ENCODE peak calls at places on chromosomes 16 and 17, in four cellular contexts. D is transverse colon, X is A549, Q is stomach. A is an unnamed sample. For H3K4me1, the result is how much of the 10 kb centered on the place peaks cover.

GRCh38 chr17:18224053-18224427 is 1.4 kb upstream of the LLGL1 start:
- DNase-seq in D (no peak), X (no peak), Q (no peak), A (no peak)

GRCh38 chr17:80465316-80465974 is 11.0 kb downstream of the NPTX1 start:
- DNase-seq in D (no peak), X (no peak), Q (no peak), A (no peak)

GRCh38 chr16:86951831-86952598 is 365.2 kb downstream of the C16orf95 start:
- DNase-seq in D (no peak), X (peak), Q (no peak), A (no peak)

GRCh38 chr17:38541281-38541680 is 64.5 kb downstream of the SRCIN1 start:
- DNase-seq in D (no peak), X (no peak), Q (no peak), A (no peak)

GRCh38 chr17:8120520-8121443 is 2.5 kb upstream of the ALOXE3 start:
- DNase-seq in D (peak), X (peak), Q (peak), A (peak)

GRCh38 chr16:17836868-17837602 is 366.3 kb upstream of the XYLT1 start:
- DNase-seq in D (no peak), X (peak), Q (no peak), A (no peak)

GRCh38 chr17:59400858-59401257 is 69.4 kb downstream of the YPEL2 start:
- DNase-seq in D (no peak), X (no peak), Q (no peak), A (no peak)

GRCh38 chr17:38442548-38442947 is 14.3 kb downstream of the ARHGAP23 start:
- DNase-seq in D (no peak), X (no peak), Q (no peak), A (peak)

GRCh38 chr16:20851601-20852000 is 45.3 kb downstream of the REXO5 start:
- DNase-seq in D (peak), X (peak), Q (peak), A (peak)

GRCh38 chr17:28031174-28031573 is 11.3 kb upstream of the NLK start:
- DNase-seq in D (no peak), X (no peak), Q (no peak), A (no peak)

GRCh38 chr16:53695070-53695469 is 8.6 kb downstream of the RPGRIP1L start:
- DNase-seq in D (no peak), X (no peak), Q (no peak), A (no peak)

GRCh38 chr17:9211133-9211765 is 189.9 kb downstream of the NTN1 start:
- DNase-seq in D (no peak), X (no peak), Q (no peak), A (peak)

GRCh38 chr16:82633964-82634600 is 7.3 kb downstream of the CDH13 start:
- DNase-seq in D (peak), X (no peak), Q (no peak), A (no peak)

GRCh38 chr17:50044483-50044882 is 11.4 kb upstream of the ITGA3 start:
- DNase-seq in D (no peak), X (no peak), Q (no peak), A (no peak)

DNA sequence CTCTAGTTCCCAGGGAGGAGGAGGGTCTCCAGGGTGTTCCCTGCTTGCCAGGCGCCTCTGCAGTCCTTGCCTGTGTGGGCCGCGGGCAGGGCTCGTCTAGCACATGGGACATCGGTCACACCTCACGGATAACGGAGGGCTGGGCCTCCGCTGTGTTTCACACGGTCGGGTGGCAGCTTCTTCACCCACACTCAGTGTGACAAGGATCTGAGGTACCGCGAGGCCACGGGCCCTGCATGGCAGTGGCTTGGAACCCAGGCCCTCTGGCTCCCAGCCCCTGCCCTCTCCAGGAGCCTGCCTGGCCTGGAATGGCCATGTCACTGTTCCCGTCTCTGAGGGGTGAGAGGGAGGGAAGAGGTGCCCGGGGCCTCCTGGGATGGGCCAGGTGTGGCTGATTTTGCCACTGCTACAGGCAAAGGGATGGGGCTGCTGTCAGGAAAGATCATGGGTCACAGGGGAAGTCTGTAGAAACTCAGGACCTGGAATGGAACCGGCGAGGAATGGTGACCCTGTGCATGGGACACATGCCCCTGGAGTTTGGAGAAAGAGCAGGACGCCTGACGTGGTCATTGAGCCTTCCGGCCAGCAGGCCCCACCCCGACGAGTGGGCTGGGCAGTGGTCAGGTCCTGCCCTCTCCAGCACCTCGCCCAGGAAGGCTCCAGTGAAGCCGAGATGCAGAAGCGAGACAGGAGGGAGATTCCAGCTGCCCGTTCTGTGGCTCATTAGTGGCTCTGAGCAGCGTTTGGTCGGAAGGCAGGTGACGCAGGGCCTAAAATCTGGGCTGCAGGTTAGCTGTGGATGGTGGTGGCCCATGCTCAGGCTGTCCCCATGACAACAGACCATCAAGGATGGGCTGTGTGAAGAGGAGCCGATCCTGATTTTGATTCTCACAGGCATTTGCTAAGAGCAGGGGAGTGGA is 76.5 kb upstream of the GSE1 start:
- DNase-seq in D (no peak), X (no peak), Q (no peak), A (peak)
- H3K4me3 ChIP-seq in D (no peak), X (no peak), Q (no peak), A (no peak)

GRCh38 chr16:72721981-72722380 is 325.9 kb downstream of the ZFHX3 start:
- DNase-seq in D (no peak), X (no peak), Q (no peak), A (no peak)
- TF ChIP-seq POLR2A in D (no peak), X (no peak), Q (no peak), A (no peak)

GRCh38 chr17:16381496-16381820 is 567 bp downstream of the UBB start:
- DNase-seq in D (no peak), X (no peak), Q (no peak), A (no peak)

GRCh38 chr17:16379654-16380053 is 1.2 kb upstream of the UBB start:
- DNase-seq in D (no peak), X (no peak), Q (no peak), A (no peak)

GRCh38 chr17:16380640-16381495 is at the start of gene UBB:
- DNase-seq in D (peak), X (peak), Q (peak), A (peak)

GRCh38 chr17:16384557-16384956 is 3.7 kb downstream of the UBB start:
- DNase-seq in D (no peak), X (no peak), Q (no peak), A (no peak)

GRCh38 chr17:16383216-16383615 is 2.3 kb downstream of the UBB start:
- DNase-seq in D (no peak), X (no peak), Q (no peak), A (no peak)
- H3K4me1 ChIP-seq in D (under half), X (under half), Q (under half), A (under half)

DNA sequence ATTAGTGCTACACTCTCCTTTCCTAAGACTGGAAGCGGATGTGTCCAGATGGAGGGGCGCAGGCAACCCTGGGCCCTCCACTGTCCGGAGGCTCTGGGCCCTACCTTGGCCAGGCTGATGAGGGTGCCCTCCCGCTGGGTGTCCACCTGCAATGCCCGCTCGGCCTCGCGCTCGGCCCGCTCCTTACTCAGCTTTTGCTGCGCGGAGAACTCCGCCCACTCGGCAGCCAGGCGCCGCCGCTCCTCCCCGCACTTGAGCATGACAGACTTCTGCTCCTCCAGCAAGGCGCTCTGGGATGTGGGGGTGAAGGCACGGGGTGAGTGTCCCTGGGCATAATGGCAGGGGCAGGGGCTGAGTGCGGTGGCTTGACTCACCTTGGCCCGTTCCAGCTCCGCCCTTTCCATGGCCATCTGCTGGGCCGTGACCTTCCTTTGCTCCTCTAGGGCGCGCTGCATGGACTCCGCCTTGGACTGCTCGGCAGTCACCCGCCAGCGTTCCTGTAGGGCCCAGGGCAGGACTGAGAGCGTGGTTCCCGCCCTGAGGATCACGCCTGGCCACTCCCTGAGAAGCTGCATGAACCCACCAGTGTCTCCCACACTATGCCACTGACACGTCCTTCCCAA is 10.1 kb upstream of the MRPL38 start:
- DNase-seq in D (no peak), X (no peak), Q (no peak), A (no peak)
- H3K4me3 ChIP-seq in D (no peak), X (no peak), Q (no peak), A (no peak)

DNA sequence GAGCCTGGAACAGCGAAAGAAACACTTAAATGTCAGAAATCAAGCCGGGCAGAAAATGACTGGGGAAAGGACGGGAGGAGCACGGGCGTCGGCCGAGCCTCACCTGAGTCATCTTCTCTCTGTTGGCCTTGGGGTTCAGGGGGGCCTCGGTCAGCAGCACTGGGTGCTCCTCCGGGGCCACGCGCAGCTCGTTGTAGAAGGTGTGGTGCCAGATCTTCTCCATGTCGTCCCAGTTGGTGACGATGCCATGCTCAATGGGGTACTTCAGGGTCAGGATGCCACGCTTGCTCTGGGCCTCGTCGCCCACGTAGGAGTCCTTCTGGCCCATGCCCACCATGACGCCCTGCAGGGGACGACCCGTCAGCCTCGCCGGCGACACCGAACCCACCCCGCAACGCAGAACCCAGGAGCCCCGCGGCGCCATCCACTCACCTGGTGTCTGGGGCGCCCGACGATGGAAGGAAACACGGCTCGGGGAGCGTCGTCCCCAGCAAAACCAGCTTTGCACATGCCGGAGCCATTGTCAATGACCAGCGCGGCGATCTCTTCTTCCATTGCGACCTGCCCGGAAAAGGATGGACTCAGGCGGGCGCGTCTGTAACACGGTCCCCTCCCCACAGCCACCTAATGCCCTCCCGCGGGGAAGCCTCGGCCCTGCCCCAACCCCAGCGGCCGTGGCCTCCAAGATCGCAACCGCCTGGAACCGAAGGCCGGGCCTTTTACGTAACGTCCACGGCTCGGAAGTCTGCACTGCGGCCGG is 619 bp downstream of the ACTG1 start:
- DNase-seq in D (no peak), X (peak), Q (no peak), A (peak)
- TF ChIP-seq POLR2A in D (no peak), X (peak), Q (no peak), A (no peak)

DNA sequence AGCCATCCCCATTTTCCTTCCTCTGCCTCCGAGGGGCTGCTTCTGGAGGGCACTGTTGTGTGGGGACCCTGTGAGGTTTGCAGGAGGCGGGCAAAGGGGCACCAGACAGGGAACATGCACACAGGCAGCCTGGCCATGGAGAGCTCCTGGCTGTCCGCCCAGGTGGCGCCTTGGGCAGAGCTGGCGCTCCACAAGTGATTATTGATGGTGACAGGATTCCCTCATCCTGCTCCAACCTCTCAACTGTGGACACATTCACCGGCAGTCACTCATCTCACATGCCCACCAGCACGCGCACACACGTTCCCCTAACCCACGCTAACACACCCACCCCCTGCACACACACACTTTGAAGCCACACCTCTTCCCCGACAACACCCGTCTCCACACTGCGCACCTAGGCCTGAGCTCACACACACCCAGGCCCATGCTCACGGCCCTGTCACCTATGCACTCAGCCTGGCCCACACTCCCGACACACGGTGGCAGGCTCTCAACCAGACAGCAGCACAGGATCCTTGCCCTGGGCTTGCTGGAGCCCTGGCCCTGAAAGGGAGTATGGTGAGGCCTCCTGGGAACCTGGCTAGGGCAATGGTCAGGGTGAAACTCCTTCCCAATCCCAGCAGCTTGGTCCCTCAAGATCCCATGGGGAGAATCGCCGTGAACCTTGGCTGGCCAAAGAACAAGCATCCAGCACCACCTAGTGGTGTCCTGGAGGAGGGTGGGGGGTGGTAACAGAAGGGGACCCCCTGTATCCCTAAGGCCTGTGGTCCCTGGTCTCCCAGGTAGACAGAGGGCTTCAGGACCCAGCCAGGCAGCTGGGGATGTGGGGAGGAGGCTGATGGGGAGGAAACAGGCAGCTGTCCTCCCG is 3.6 kb downstream of the PNMT start:
- DNase-seq in D (peak), X (peak), Q (peak), A (peak)
- H3K4me1 ChIP-seq in D (under half), X (under half), Q (half or more), A (under half)

DNA sequence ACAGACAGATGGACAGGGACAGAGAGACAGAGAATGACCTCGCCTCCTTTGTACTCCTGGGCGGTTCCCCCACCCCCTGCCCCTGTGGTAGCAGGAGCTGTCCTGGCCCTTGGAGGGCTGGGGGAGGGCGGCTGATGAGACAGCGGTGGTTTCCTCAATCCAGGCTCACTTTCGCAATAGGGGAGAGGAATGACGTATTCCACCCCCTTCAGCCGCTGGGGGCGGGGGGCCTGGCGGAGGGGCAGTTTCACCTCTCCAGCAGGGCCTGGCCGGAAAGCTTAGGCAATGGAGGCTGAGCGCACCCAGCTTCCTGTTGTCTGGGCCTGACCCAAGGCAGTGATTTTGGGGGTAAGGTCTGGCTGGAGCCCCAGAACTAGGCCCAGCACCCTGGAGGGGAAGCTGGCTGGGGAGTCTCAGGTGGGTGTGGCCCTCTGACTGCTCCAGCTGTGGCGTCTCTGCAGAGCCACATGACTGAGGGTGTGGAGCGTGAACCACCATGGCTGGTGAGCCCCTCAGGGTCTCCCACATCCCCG is 7.4 kb downstream of the FMNL1 start:
- DNase-seq in D (peak), X (peak), Q (peak), A (peak)
- H3K4me3 ChIP-seq in D (no peak), X (peak), Q (peak), A (no peak)

GRCh38 chr16:84774810-84775209 is 45.0 kb upstream of the CRISPLD2 start:
- DNase-seq in D (no peak), X (no peak), Q (no peak), A (no peak)
- TF ChIP-seq POLR2A in D (no peak), X (no peak), Q (no peak), A (no peak)

GRCh38 chr16:11734653-11735043 is 8.0 kb downstream of the TXNDC11 start:
- DNase-seq in D (no peak), X (no peak), Q (no peak), A (no peak)

GRCh38 chr16:11736903-11737302 is 5.8 kb downstream of the TXNDC11 start:
- DNase-seq in D (peak), X (no peak), Q (no peak), A (no peak)

GRCh38 chr16:11735801-11736200 is 6.9 kb downstream of the TXNDC11 start:
- DNase-seq in D (no peak), X (no peak), Q (no peak), A (no peak)

GRCh38 chr16:11737678-11738077 is 5.0 kb downstream of the TXNDC11 start:
- DNase-seq in D (no peak), X (no peak), Q (no peak), A (no peak)

DNA sequence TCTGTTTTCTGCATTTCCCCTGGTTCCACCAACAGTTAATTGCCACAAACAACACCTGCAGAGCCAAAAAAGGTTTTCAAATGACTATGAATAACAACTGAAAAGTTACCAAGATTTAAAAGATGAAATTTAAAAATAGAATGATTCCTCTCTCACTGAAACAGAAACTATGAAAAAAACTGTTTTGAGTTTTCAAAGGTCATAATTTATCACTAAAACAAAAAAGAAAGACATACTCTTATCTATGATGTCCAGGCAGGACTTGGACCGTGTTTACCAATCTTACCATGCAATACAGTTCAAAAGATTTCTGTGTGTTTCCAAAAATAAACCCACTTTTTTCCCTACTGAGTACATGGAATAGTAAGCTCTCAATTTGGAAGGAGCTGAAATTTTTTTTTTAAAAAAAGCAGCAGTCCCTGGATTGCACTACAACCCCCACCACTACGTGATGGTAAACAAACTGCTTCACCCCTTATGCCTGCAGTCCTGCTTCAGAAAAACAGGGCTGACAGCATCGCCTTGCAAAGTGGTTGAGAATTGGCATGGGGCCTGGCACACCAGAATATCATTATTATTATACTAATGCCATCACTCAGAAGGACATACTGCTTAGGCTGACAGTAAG is 8.5 kb downstream of the TXNDC11 start:
- DNase-seq in D (peak), X (no peak), Q (no peak), A (no peak)
- H3K4me1 ChIP-seq in D (under half), X (under half), Q (half or more), A (under half)

GRCh38 chr16:89170346-89171215 is 967 bp upstream of the CDH15 start:
- DNase-seq in D (peak), X (peak), Q (peak), A (no peak)
- H3K4me3 ChIP-seq in D (no peak), X (peak), Q (peak), A (no peak)

A was measured in right lobe of liver.